ENCODE peak calls at places on chromosomes 12 and 14, in six cellular contexts. One of them, this sample, is unnamed.

GRCh38 chr12:130591736-130592135 is 124.4 kb downstream of the RIMBP2 start:
- DNase-seq in mesendoderm: no peak
- DNase-seq in psoas muscle: no peak
- DNase-seq in CD8-positive, alpha-beta T cell: no peak
- DNase-seq in RWPE2: no peak
- DNase-seq in heart right ventricle: no peak
- DNase-seq in this sample: no peak

GRCh38 chr12:96213869-96214268 is 19.7 kb downstream of the ELK3 start:
- DNase-seq in mesendoderm: no peak
- DNase-seq in psoas muscle: no peak
- DNase-seq in CD8-positive, alpha-beta T cell: no peak
- DNase-seq in RWPE2: no peak
- DNase-seq in heart right ventricle: no peak
- DNase-seq in this sample: no peak

GRCh38 chr14:54470701-54471100 is 18.1 kb downstream of the GMFB start:
- DNase-seq in mesendoderm: no peak
- DNase-seq in psoas muscle: no peak
- DNase-seq in CD8-positive, alpha-beta T cell: no peak
- DNase-seq in RWPE2: no peak
- DNase-seq in heart right ventricle: no peak
- DNase-seq in this sample: no peak

GRCh38 chr14:56224179-56224578 is 106.0 kb downstream of the PELI2 start:
- DNase-seq in mesendoderm: no peak
- DNase-seq in psoas muscle: no peak
- DNase-seq in CD8-positive, alpha-beta T cell: no peak
- DNase-seq in RWPE2: no peak
- DNase-seq in heart right ventricle: no peak
- DNase-seq in this sample: no peak

GRCh38 chr12:72618764-72619163 is 346.6 kb downstream of the TRHDE start:
- DNase-seq in mesendoderm: no peak
- DNase-seq in psoas muscle: no peak
- DNase-seq in CD8-positive, alpha-beta T cell: no peak
- DNase-seq in RWPE2: no peak
- DNase-seq in heart right ventricle: no peak
- DNase-seq in this sample: no peak

GRCh38 chr12:121678721-121679300 is 9.4 kb upstream of the MORN3 start:
- DNase-seq in mesendoderm: peak; percentile 67
- DNase-seq in psoas muscle: no peak
- DNase-seq in CD8-positive, alpha-beta T cell: no peak
- DNase-seq in RWPE2: no peak
- DNase-seq in heart right ventricle: no peak
- DNase-seq in this sample: no peak

GRCh38 chr12:2751686-2752085 is 43.1 kb upstream of the FKBP4 start:
- DNase-seq in mesendoderm: peak; percentile 57
- DNase-seq in psoas muscle: no peak
- DNase-seq in CD8-positive, alpha-beta T cell: no peak
- DNase-seq in RWPE2: no peak
- DNase-seq in heart right ventricle: no peak
- DNase-seq in this sample: no peak

GRCh38 chr12:176321-177181 is 37.4 kb downstream of the SLC6A12 start:
- DNase-seq in mesendoderm: peak; percentile 29
- DNase-seq in psoas muscle: no peak
- DNase-seq in CD8-positive, alpha-beta T cell: no peak
- DNase-seq in RWPE2: no peak
- DNase-seq in heart right ventricle: peak; percentile 57
- DNase-seq in this sample: no peak

GRCh38 chr12:68449196-68449595 is 117.0 kb upstream of the MDM1 start:
- DNase-seq in mesendoderm: no peak
- DNase-seq in psoas muscle: no peak
- DNase-seq in CD8-positive, alpha-beta T cell: no peak
- DNase-seq in RWPE2: no peak
- DNase-seq in heart right ventricle: no peak
- DNase-seq in this sample: no peak

GRCh38 chr12:26810330-26810729 is 22.7 kb downstream of the ITPR2 start:
- DNase-seq in mesendoderm: peak; percentile 66
- DNase-seq in psoas muscle: peak; percentile 58
- DNase-seq in CD8-positive, alpha-beta T cell: no peak
- DNase-seq in RWPE2: no peak
- DNase-seq in heart right ventricle: peak; percentile 63
- DNase-seq in this sample: no peak

GRCh38 chr14:69543341-69544249 is 31.1 kb downstream of the CCDC177 start:
- DNase-seq in mesendoderm: peak; percentile 85
- DNase-seq in psoas muscle: no peak
- DNase-seq in CD8-positive, alpha-beta T cell: no peak
- DNase-seq in RWPE2: peak; percentile 98
- DNase-seq in heart right ventricle: peak; percentile 11
- DNase-seq in this sample: peak; percentile 86

GRCh38 chr12:107359382-107359781 is 266.0 kb upstream of the CRY1 start:
- DNase-seq in mesendoderm: peak; percentile 29
- DNase-seq in psoas muscle: no peak
- DNase-seq in CD8-positive, alpha-beta T cell: no peak
- DNase-seq in RWPE2: no peak
- DNase-seq in heart right ventricle: no peak
- DNase-seq in this sample: no peak

GRCh38 chr12:109093022-109093918 is at the start of gene ALKBH2:
- DNase-seq in mesendoderm: peak; percentile 94
- DNase-seq in psoas muscle: peak; percentile 97
- DNase-seq in CD8-positive, alpha-beta T cell: peak; percentile 97
- DNase-seq in RWPE2: peak; percentile 86
- DNase-seq in heart right ventricle: peak; percentile 94
- DNase-seq in this sample: peak; percentile 54

GRCh38 chr14:87993485-87993809 is 465 bp upstream of the GALC start:
- DNase-seq in mesendoderm: no peak
- DNase-seq in psoas muscle: no peak
- DNase-seq in CD8-positive, alpha-beta T cell: no peak
- DNase-seq in RWPE2: no peak
- DNase-seq in heart right ventricle: no peak
- DNase-seq in this sample: no peak

GRCh38 chr12:86634706-86635410 is 378.7 kb upstream of the MGAT4C start:
- DNase-seq in mesendoderm: no peak
- DNase-seq in psoas muscle: no peak
- DNase-seq in CD8-positive, alpha-beta T cell: no peak
- DNase-seq in RWPE2: no peak
- DNase-seq in heart right ventricle: no peak
- DNase-seq in this sample: peak; percentile 31

GRCh38 chr14:54348001-54348611 is 48.7 kb upstream of the CDKN3 start:
- DNase-seq in mesendoderm: peak; percentile 75
- DNase-seq in psoas muscle: no peak
- DNase-seq in CD8-positive, alpha-beta T cell: no peak
- DNase-seq in RWPE2: no peak
- DNase-seq in heart right ventricle: peak; percentile 32
- DNase-seq in this sample: no peak

GRCh38 chr14:33343016-33343415 is 404.3 kb downstream of the NPAS3 start:
- DNase-seq in mesendoderm: peak; percentile 28
- DNase-seq in psoas muscle: no peak
- DNase-seq in CD8-positive, alpha-beta T cell: no peak
- DNase-seq in RWPE2: no peak
- DNase-seq in heart right ventricle: no peak
- DNase-seq in this sample: no peak

GRCh38 chr12:19402743-19403400 is 36.4 kb upstream of the AEBP2 start:
- DNase-seq in mesendoderm: peak; percentile 34
- DNase-seq in psoas muscle: no peak
- DNase-seq in CD8-positive, alpha-beta T cell: no peak
- DNase-seq in RWPE2: no peak
- DNase-seq in heart right ventricle: peak; percentile 12
- DNase-seq in this sample: no peak

GRCh38 chr14:28303248-28303647 is 463.3 kb upstream of the FOXG1 start:
- DNase-seq in mesendoderm: no peak
- DNase-seq in psoas muscle: no peak
- DNase-seq in CD8-positive, alpha-beta T cell: no peak
- DNase-seq in RWPE2: no peak
- DNase-seq in heart right ventricle: no peak
- DNase-seq in this sample: peak; percentile 5

GRCh38 chr14:33184587-33184986 is 245.9 kb downstream of the NPAS3 start:
- DNase-seq in mesendoderm: peak; percentile 54
- DNase-seq in psoas muscle: no peak
- DNase-seq in CD8-positive, alpha-beta T cell: no peak
- DNase-seq in RWPE2: no peak
- DNase-seq in heart right ventricle: no peak
- DNase-seq in this sample: no peak

GRCh38 chr12:109998241-109998903 is 858 bp upstream of the ANKRD13A start:
- DNase-seq in mesendoderm: no peak
- DNase-seq in psoas muscle: no peak
- DNase-seq in CD8-positive, alpha-beta T cell: no peak
- DNase-seq in RWPE2: no peak
- DNase-seq in heart right ventricle: no peak
- DNase-seq in this sample: no peak

GRCh38 chr12:106123110-106123509 is 15.6 kb downstream of the NUAK1 start:
- DNase-seq in mesendoderm: no peak
- DNase-seq in psoas muscle: no peak
- DNase-seq in CD8-positive, alpha-beta T cell: no peak
- DNase-seq in RWPE2: no peak
- DNase-seq in heart right ventricle: no peak
- DNase-seq in this sample: no peak

GRCh38 chr14:104544362-104544761 is 35.2 kb upstream of the C14orf180 start:
- DNase-seq in mesendoderm: no peak
- DNase-seq in psoas muscle: peak; percentile 10
- DNase-seq in CD8-positive, alpha-beta T cell: no peak
- DNase-seq in RWPE2: no peak
- DNase-seq in heart right ventricle: no peak
- DNase-seq in this sample: no peak

DNA sequence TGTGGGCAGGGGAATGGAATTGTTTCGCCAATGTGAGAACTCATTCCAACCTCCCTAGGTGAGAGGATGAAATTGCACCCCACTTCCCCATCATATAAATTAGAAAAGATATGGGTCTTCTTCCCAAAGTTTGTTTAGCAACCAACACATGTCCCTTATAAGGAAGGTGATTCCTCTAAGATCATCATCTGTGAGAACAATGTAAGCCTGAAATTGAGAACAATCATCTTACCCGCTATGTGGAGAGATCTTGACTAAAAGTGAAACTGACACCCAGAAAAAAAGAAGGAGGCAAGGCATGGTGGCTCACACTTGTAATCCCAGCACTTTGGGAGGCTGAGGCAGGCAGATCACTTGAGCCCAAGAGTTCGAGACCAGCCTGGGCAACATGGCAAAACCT is 173.2 kb upstream of the HMGA2 start:
- DNase-seq in mesendoderm: no peak
- DNase-seq in psoas muscle: no peak
- DNase-seq in CD8-positive, alpha-beta T cell: no peak
- DNase-seq in RWPE2: no peak
- DNase-seq in heart right ventricle: no peak
- DNase-seq in this sample: no peak
- H3K27ac ChIP-seq in mesendoderm: no peak overlapping the region
- H3K27ac ChIP-seq in psoas muscle: no peak overlapping the region
- H3K27ac ChIP-seq in CD8-positive, alpha-beta T cell: no peak overlapping the region
- H3K27ac ChIP-seq in RWPE2: peak overlapping the region; percentile 100
- H3K27ac ChIP-seq in heart right ventricle: no peak overlapping the region
- H3K27ac ChIP-seq in this sample: peak overlapping the region; percentile 100

DNA sequence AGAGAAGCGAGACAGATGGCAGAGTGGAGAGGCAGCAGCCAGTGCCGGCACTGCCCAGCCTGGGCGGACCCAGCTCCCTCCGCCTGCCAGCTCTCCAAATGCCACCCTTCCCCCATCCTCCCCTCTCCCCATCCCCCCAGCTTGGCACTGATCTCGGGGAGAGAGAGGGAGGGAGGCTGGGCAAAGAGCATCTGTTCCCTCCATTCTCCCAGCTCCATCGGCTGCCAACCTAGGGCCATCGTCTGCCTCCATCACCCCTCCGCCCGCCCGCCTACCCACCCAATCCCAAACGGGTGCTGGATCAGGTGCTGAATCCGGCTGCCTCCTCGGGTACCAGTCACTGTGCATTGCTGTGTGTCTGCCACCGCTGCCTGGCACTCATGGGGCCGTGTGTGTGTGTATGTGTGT is 38.6 kb downstream of the ZFHX2 start:
- DNase-seq in mesendoderm: no peak
- DNase-seq in psoas muscle: no peak
- DNase-seq in CD8-positive, alpha-beta T cell: no peak
- DNase-seq in RWPE2: no peak
- DNase-seq in heart right ventricle: no peak
- DNase-seq in this sample: no peak
- H3K27ac ChIP-seq in mesendoderm: no peak overlapping the region
- H3K27ac ChIP-seq in psoas muscle: no peak overlapping the region
- H3K27ac ChIP-seq in CD8-positive, alpha-beta T cell: no peak overlapping the region
- H3K27ac ChIP-seq in RWPE2: no peak overlapping the region
- H3K27ac ChIP-seq in heart right ventricle: no peak overlapping the region
- H3K27ac ChIP-seq in this sample: no peak overlapping the region

DNA sequence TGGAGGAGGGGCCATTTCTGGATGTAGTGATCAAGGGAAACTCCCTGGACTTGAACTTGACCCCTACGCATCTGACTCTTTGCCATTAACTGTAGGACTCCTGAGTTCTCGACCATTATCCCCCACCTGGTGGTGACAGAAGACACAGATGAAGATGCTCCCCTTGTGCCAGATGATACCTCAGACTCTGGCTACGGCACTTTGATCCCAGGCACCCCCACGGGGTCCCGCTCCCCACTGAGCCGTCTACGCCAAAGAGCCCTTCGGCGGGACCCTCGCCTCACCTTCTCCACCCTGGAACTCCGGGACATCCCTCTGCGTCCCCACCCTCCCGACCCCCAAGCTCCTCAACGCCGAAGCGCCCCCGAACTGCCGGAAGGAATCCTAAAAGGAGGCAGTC is 14.7 kb downstream of the TNFRSF1A start:
- DNase-seq in mesendoderm: no peak
- DNase-seq in psoas muscle: no peak
- DNase-seq in CD8-positive, alpha-beta T cell: no peak
- DNase-seq in RWPE2: no peak
- DNase-seq in heart right ventricle: no peak
- DNase-seq in this sample: no peak
- H3K27ac ChIP-seq in mesendoderm: no peak overlapping the region
- H3K27ac ChIP-seq in psoas muscle: peak overlapping the region; percentile 47
- H3K27ac ChIP-seq in CD8-positive, alpha-beta T cell: no peak overlapping the region
- H3K27ac ChIP-seq in RWPE2: no peak overlapping the region
- H3K27ac ChIP-seq in heart right ventricle: peak overlapping the region; percentile 73
- H3K27ac ChIP-seq in this sample: no peak overlapping the region

GRCh38 chr14:74582910-74583581 is 29.0 kb downstream of the LTBP2 start:
- DNase-seq in mesendoderm: no peak
- DNase-seq in psoas muscle: peak; percentile 72
- DNase-seq in CD8-positive, alpha-beta T cell: no peak
- DNase-seq in RWPE2: no peak
- DNase-seq in heart right ventricle: peak; percentile 54
- DNase-seq in this sample: no peak
- H3K27ac ChIP-seq in mesendoderm: no peak overlapping the region
- H3K27ac ChIP-seq in psoas muscle: no peak overlapping the region
- H3K27ac ChIP-seq in CD8-positive, alpha-beta T cell: no peak overlapping the region
- H3K27ac ChIP-seq in RWPE2: peak overlapping the region; percentile 100
- H3K27ac ChIP-seq in heart right ventricle: peak overlapping the region; percentile 81
- H3K27ac ChIP-seq in this sample: peak overlapping the region; percentile 39

This sample was measured in epithelial cell of prostate.